ENCODE peak calls at places on chromosomes 16 and 17, in seven cellular contexts. One of them, this sample, is unnamed.

GRCh38 chr16:85994492-85995433 is 95.8 kb downstream of the IRF8 start:
- DNase-seq in mucosa of descending colon: no peak
- DNase-seq in SHP77: no peak
- DNase-seq in activated gamma-delta T cell treated with Interleukin-2 at 50 U/mL for 16 hours: no peak
- DNase-seq in K562: no peak
- DNase-seq in HFFc6: no peak
- DNase-seq in stimulated activated CD4-positive, alpha-beta T cell treated with anti-CD3 and anti-CD28 coated beads, Interleukin-2, amount 100 ng/mL, for 24 hours: no peak
- DNase-seq in this sample: no peak

GRCh38 chr16:75570351-75571104 is 4.3 kb downstream of the GABARAPL2 start:
- DNase-seq in mucosa of descending colon: no peak
- DNase-seq in SHP77: no peak
- DNase-seq in activated gamma-delta T cell treated with Interleukin-2 at 50 U/mL for 16 hours: no peak
- DNase-seq in K562: no peak
- DNase-seq in HFFc6: no peak
- DNase-seq in stimulated activated CD4-positive, alpha-beta T cell treated with anti-CD3 and anti-CD28 coated beads, Interleukin-2, amount 100 ng/mL, for 24 hours: no peak
- DNase-seq in this sample: no peak

GRCh38 chr17:57370051-57370581 is 113.8 kb downstream of the MSI2 start:
- DNase-seq in mucosa of descending colon: no peak
- DNase-seq in SHP77: no peak
- DNase-seq in activated gamma-delta T cell treated with Interleukin-2 at 50 U/mL for 16 hours: no peak
- DNase-seq in K562: peak
- DNase-seq in HFFc6: peak
- DNase-seq in stimulated activated CD4-positive, alpha-beta T cell treated with anti-CD3 and anti-CD28 coated beads, Interleukin-2, amount 100 ng/mL, for 24 hours: no peak
- DNase-seq in this sample: no peak

GRCh38 chr17:77143306-77143705 is 2.5 kb downstream of the SEC14L1 start:
- DNase-seq in mucosa of descending colon: no peak
- DNase-seq in SHP77: no peak
- DNase-seq in activated gamma-delta T cell treated with Interleukin-2 at 50 U/mL for 16 hours: no peak
- DNase-seq in K562: no peak
- DNase-seq in HFFc6: no peak
- DNase-seq in stimulated activated CD4-positive, alpha-beta T cell treated with anti-CD3 and anti-CD28 coated beads, Interleukin-2, amount 100 ng/mL, for 24 hours: no peak
- DNase-seq in this sample: no peak

GRCh38 chr17:29847527-29847931 is 82.5 kb downstream of the SSH2 start:
- DNase-seq in mucosa of descending colon: no peak
- DNase-seq in SHP77: no peak
- DNase-seq in activated gamma-delta T cell treated with Interleukin-2 at 50 U/mL for 16 hours: no peak
- DNase-seq in K562: peak
- DNase-seq in HFFc6: no peak
- DNase-seq in stimulated activated CD4-positive, alpha-beta T cell treated with anti-CD3 and anti-CD28 coated beads, Interleukin-2, amount 100 ng/mL, for 24 hours: no peak
- DNase-seq in this sample: no peak

GRCh38 chr16:54361813-54362212 is 75.2 kb upstream of the IRX3 start:
- DNase-seq in mucosa of descending colon: no peak
- DNase-seq in SHP77: no peak
- DNase-seq in activated gamma-delta T cell treated with Interleukin-2 at 50 U/mL for 16 hours: no peak
- DNase-seq in K562: no peak
- DNase-seq in HFFc6: no peak
- DNase-seq in stimulated activated CD4-positive, alpha-beta T cell treated with anti-CD3 and anti-CD28 coated beads, Interleukin-2, amount 100 ng/mL, for 24 hours: no peak
- DNase-seq in this sample: no peak

GRCh38 chr16:82878466-82878865 is 251.7 kb downstream of the CDH13 start:
- DNase-seq in mucosa of descending colon: no peak
- DNase-seq in SHP77: no peak
- DNase-seq in activated gamma-delta T cell treated with Interleukin-2 at 50 U/mL for 16 hours: no peak
- DNase-seq in K562: no peak
- DNase-seq in HFFc6: no peak
- DNase-seq in stimulated activated CD4-positive, alpha-beta T cell treated with anti-CD3 and anti-CD28 coated beads, Interleukin-2, amount 100 ng/mL, for 24 hours: no peak
- DNase-seq in this sample: no peak

GRCh38 chr16:89355686-89356085 is 134.7 kb downstream of the ANKRD11 start:
- DNase-seq in mucosa of descending colon: no peak
- DNase-seq in SHP77: no peak
- DNase-seq in activated gamma-delta T cell treated with Interleukin-2 at 50 U/mL for 16 hours: no peak
- DNase-seq in K562: no peak
- DNase-seq in HFFc6: no peak
- DNase-seq in stimulated activated CD4-positive, alpha-beta T cell treated with anti-CD3 and anti-CD28 coated beads, Interleukin-2, amount 100 ng/mL, for 24 hours: no peak
- DNase-seq in this sample: no peak

GRCh38 chr16:87161822-87162676 is 155.1 kb downstream of the C16orf95 start:
- DNase-seq in mucosa of descending colon: no peak
- DNase-seq in SHP77: no peak
- DNase-seq in activated gamma-delta T cell treated with Interleukin-2 at 50 U/mL for 16 hours: no peak
- DNase-seq in K562: no peak
- DNase-seq in HFFc6: no peak
- DNase-seq in stimulated activated CD4-positive, alpha-beta T cell treated with anti-CD3 and anti-CD28 coated beads, Interleukin-2, amount 100 ng/mL, for 24 hours: no peak
- DNase-seq in this sample: peak

GRCh38 chr16:57745768-57746167 is 10.2 kb downstream of the KATNB1 start:
- DNase-seq in mucosa of descending colon: no peak
- DNase-seq in SHP77: no peak
- DNase-seq in activated gamma-delta T cell treated with Interleukin-2 at 50 U/mL for 16 hours: no peak
- DNase-seq in K562: no peak
- DNase-seq in HFFc6: no peak
- DNase-seq in stimulated activated CD4-positive, alpha-beta T cell treated with anti-CD3 and anti-CD28 coated beads, Interleukin-2, amount 100 ng/mL, for 24 hours: no peak
- DNase-seq in this sample: no peak

GRCh38 chr17:74190807-74191206 is 12.7 kb upstream of the RPL38 start:
- DNase-seq in mucosa of descending colon: no peak
- DNase-seq in SHP77: no peak
- DNase-seq in activated gamma-delta T cell treated with Interleukin-2 at 50 U/mL for 16 hours: no peak
- DNase-seq in K562: no peak
- DNase-seq in HFFc6: no peak
- DNase-seq in stimulated activated CD4-positive, alpha-beta T cell treated with anti-CD3 and anti-CD28 coated beads, Interleukin-2, amount 100 ng/mL, for 24 hours: no peak
- DNase-seq in this sample: no peak

GRCh38 chr16:65101009-65101408 is 20.9 kb downstream of the CDH11 start:
- DNase-seq in mucosa of descending colon: no peak
- DNase-seq in SHP77: no peak
- DNase-seq in activated gamma-delta T cell treated with Interleukin-2 at 50 U/mL for 16 hours: no peak
- DNase-seq in K562: no peak
- DNase-seq in HFFc6: no peak
- DNase-seq in stimulated activated CD4-positive, alpha-beta T cell treated with anti-CD3 and anti-CD28 coated beads, Interleukin-2, amount 100 ng/mL, for 24 hours: no peak
- DNase-seq in this sample: no peak

GRCh38 chr17:77388384-77389306 is 247.9 kb downstream of the SEC14L1 start:
- DNase-seq in mucosa of descending colon: no peak
- DNase-seq in SHP77: no peak
- DNase-seq in activated gamma-delta T cell treated with Interleukin-2 at 50 U/mL for 16 hours: no peak
- DNase-seq in K562: no peak
- DNase-seq in HFFc6: no peak
- DNase-seq in stimulated activated CD4-positive, alpha-beta T cell treated with anti-CD3 and anti-CD28 coated beads, Interleukin-2, amount 100 ng/mL, for 24 hours: no peak
- DNase-seq in this sample: no peak

GRCh38 chr16:31542763-31543162 is 15.1 kb downstream of the AHSP start:
- DNase-seq in mucosa of descending colon: no peak
- DNase-seq in SHP77: no peak
- DNase-seq in activated gamma-delta T cell treated with Interleukin-2 at 50 U/mL for 16 hours: no peak
- DNase-seq in K562: no peak
- DNase-seq in HFFc6: no peak
- DNase-seq in stimulated activated CD4-positive, alpha-beta T cell treated with anti-CD3 and anti-CD28 coated beads, Interleukin-2, amount 100 ng/mL, for 24 hours: no peak
- DNase-seq in this sample: no peak

GRCh38 chr16:31093132-31093703 is 1.4 kb downstream of the VKORC1 start:
- DNase-seq in mucosa of descending colon: no peak
- DNase-seq in SHP77: peak
- DNase-seq in activated gamma-delta T cell treated with Interleukin-2 at 50 U/mL for 16 hours: no peak
- DNase-seq in K562: peak
- DNase-seq in HFFc6: peak
- DNase-seq in stimulated activated CD4-positive, alpha-beta T cell treated with anti-CD3 and anti-CD28 coated beads, Interleukin-2, amount 100 ng/mL, for 24 hours: no peak
- DNase-seq in this sample: peak

GRCh38 chr17:6786618-6787017 is 10.6 kb downstream of the FBXO39 start:
- DNase-seq in mucosa of descending colon: no peak
- DNase-seq in SHP77: no peak
- DNase-seq in activated gamma-delta T cell treated with Interleukin-2 at 50 U/mL for 16 hours: no peak
- DNase-seq in K562: no peak
- DNase-seq in HFFc6: peak
- DNase-seq in stimulated activated CD4-positive, alpha-beta T cell treated with anti-CD3 and anti-CD28 coated beads, Interleukin-2, amount 100 ng/mL, for 24 hours: no peak
- DNase-seq in this sample: no peak

GRCh38 chr16:13896543-13897182 is 23.3 kb upstream of the ERCC4 start:
- DNase-seq in mucosa of descending colon: no peak
- DNase-seq in SHP77: peak
- DNase-seq in activated gamma-delta T cell treated with Interleukin-2 at 50 U/mL for 16 hours: no peak
- DNase-seq in K562: peak
- DNase-seq in HFFc6: no peak
- DNase-seq in stimulated activated CD4-positive, alpha-beta T cell treated with anti-CD3 and anti-CD28 coated beads, Interleukin-2, amount 100 ng/mL, for 24 hours: no peak
- DNase-seq in this sample: no peak

GRCh38 chr16:23164736-23165135 is 15.5 kb upstream of the USP31 start:
- DNase-seq in mucosa of descending colon: no peak
- DNase-seq in SHP77: no peak
- DNase-seq in activated gamma-delta T cell treated with Interleukin-2 at 50 U/mL for 16 hours: no peak
- DNase-seq in K562: no peak
- DNase-seq in HFFc6: no peak
- DNase-seq in stimulated activated CD4-positive, alpha-beta T cell treated with anti-CD3 and anti-CD28 coated beads, Interleukin-2, amount 100 ng/mL, for 24 hours: no peak
- DNase-seq in this sample: no peak

GRCh38 chr16:72856797-72857196 is 191.1 kb downstream of the ZFHX3 start:
- DNase-seq in mucosa of descending colon: no peak
- DNase-seq in SHP77: peak
- DNase-seq in activated gamma-delta T cell treated with Interleukin-2 at 50 U/mL for 16 hours: no peak
- DNase-seq in K562: no peak
- DNase-seq in HFFc6: no peak
- DNase-seq in stimulated activated CD4-positive, alpha-beta T cell treated with anti-CD3 and anti-CD28 coated beads, Interleukin-2, amount 100 ng/mL, for 24 hours: no peak
- DNase-seq in this sample: peak

GRCh38 chr17:31680126-31680525 is 178.9 kb downstream of the COPRS start:
- DNase-seq in mucosa of descending colon: no peak
- DNase-seq in SHP77: no peak
- DNase-seq in activated gamma-delta T cell treated with Interleukin-2 at 50 U/mL for 16 hours: no peak
- DNase-seq in K562: no peak
- DNase-seq in HFFc6: no peak
- DNase-seq in stimulated activated CD4-positive, alpha-beta T cell treated with anti-CD3 and anti-CD28 coated beads, Interleukin-2, amount 100 ng/mL, for 24 hours: peak
- DNase-seq in this sample: peak

GRCh38 chr16:56041556-56042140 is 149.6 kb upstream of the GNAO1 start:
- DNase-seq in mucosa of descending colon: no peak
- DNase-seq in SHP77: peak
- DNase-seq in activated gamma-delta T cell treated with Interleukin-2 at 50 U/mL for 16 hours: peak
- DNase-seq in K562: peak
- DNase-seq in HFFc6: no peak
- DNase-seq in stimulated activated CD4-positive, alpha-beta T cell treated with anti-CD3 and anti-CD28 coated beads, Interleukin-2, amount 100 ng/mL, for 24 hours: peak
- DNase-seq in this sample: peak

GRCh38 chr17:78300962-78301820 is 58.7 kb downstream of the SOCS3 start:
- DNase-seq in mucosa of descending colon: no peak
- DNase-seq in SHP77: no peak
- DNase-seq in activated gamma-delta T cell treated with Interleukin-2 at 50 U/mL for 16 hours: no peak
- DNase-seq in K562: no peak
- DNase-seq in HFFc6: no peak
- DNase-seq in stimulated activated CD4-positive, alpha-beta T cell treated with anti-CD3 and anti-CD28 coated beads, Interleukin-2, amount 100 ng/mL, for 24 hours: no peak
- DNase-seq in this sample: peak

GRCh38 chr17:35146214-35146833 is 1.3 kb upstream of the UNC45B start:
- DNase-seq in mucosa of descending colon: no peak
- DNase-seq in SHP77: no peak
- DNase-seq in activated gamma-delta T cell treated with Interleukin-2 at 50 U/mL for 16 hours: no peak
- DNase-seq in K562: no peak
- DNase-seq in HFFc6: no peak
- DNase-seq in stimulated activated CD4-positive, alpha-beta T cell treated with anti-CD3 and anti-CD28 coated beads, Interleukin-2, amount 100 ng/mL, for 24 hours: no peak
- DNase-seq in this sample: no peak

GRCh38 chr16:69176033-69176780 is 10.8 kb upstream of the SNTB2 start:
- DNase-seq in mucosa of descending colon: no peak
- DNase-seq in SHP77: no peak
- DNase-seq in activated gamma-delta T cell treated with Interleukin-2 at 50 U/mL for 16 hours: no peak
- DNase-seq in K562: no peak
- DNase-seq in HFFc6: peak
- DNase-seq in stimulated activated CD4-positive, alpha-beta T cell treated with anti-CD3 and anti-CD28 coated beads, Interleukin-2, amount 100 ng/mL, for 24 hours: no peak
- DNase-seq in this sample: no peak

GRCh38 chr16:53511084-53511402 is 8.0 kb upstream of the AKTIP start:
- DNase-seq in mucosa of descending colon: no peak
- DNase-seq in SHP77: no peak
- DNase-seq in activated gamma-delta T cell treated with Interleukin-2 at 50 U/mL for 16 hours: no peak
- DNase-seq in K562: no peak
- DNase-seq in HFFc6: no peak
- DNase-seq in stimulated activated CD4-positive, alpha-beta T cell treated with anti-CD3 and anti-CD28 coated beads, Interleukin-2, amount 100 ng/mL, for 24 hours: no peak
- DNase-seq in this sample: no peak

GRCh38 chr17:42536372-42537155 is 523 bp downstream of the NAGLU start:
- DNase-seq in mucosa of descending colon: peak
- DNase-seq in SHP77: peak
- DNase-seq in activated gamma-delta T cell treated with Interleukin-2 at 50 U/mL for 16 hours: peak
- DNase-seq in K562: peak
- DNase-seq in HFFc6: peak
- DNase-seq in stimulated activated CD4-positive, alpha-beta T cell treated with anti-CD3 and anti-CD28 coated beads, Interleukin-2, amount 100 ng/mL, for 24 hours: peak
- DNase-seq in this sample: peak

GRCh38 chr17:56810286-56810781 is 23.4 kb downstream of the C17orf67 start:
- DNase-seq in mucosa of descending colon: no peak
- DNase-seq in SHP77: no peak
- DNase-seq in activated gamma-delta T cell treated with Interleukin-2 at 50 U/mL for 16 hours: no peak
- DNase-seq in K562: no peak
- DNase-seq in HFFc6: no peak
- DNase-seq in stimulated activated CD4-positive, alpha-beta T cell treated with anti-CD3 and anti-CD28 coated beads, Interleukin-2, amount 100 ng/mL, for 24 hours: no peak
- DNase-seq in this sample: no peak

GRCh38 chr17:59746849-59747445 is 39.5 kb downstream of the VMP1 start:
- DNase-seq in mucosa of descending colon: no peak
- DNase-seq in SHP77: peak
- DNase-seq in activated gamma-delta T cell treated with Interleukin-2 at 50 U/mL for 16 hours: no peak
- DNase-seq in K562: peak
- DNase-seq in HFFc6: peak
- DNase-seq in stimulated activated CD4-positive, alpha-beta T cell treated with anti-CD3 and anti-CD28 coated beads, Interleukin-2, amount 100 ng/mL, for 24 hours: no peak
- DNase-seq in this sample: no peak

GRCh38 chr17:31646642-31647041 is 212.4 kb downstream of the COPRS start:
- DNase-seq in mucosa of descending colon: no peak
- DNase-seq in SHP77: no peak
- DNase-seq in activated gamma-delta T cell treated with Interleukin-2 at 50 U/mL for 16 hours: no peak
- DNase-seq in K562: no peak
- DNase-seq in HFFc6: no peak
- DNase-seq in stimulated activated CD4-positive, alpha-beta T cell treated with anti-CD3 and anti-CD28 coated beads, Interleukin-2, amount 100 ng/mL, for 24 hours: no peak
- DNase-seq in this sample: no peak

GRCh38 chr16:66662445-66663194 is 33.9 kb downstream of the CMTM4 start:
- DNase-seq in mucosa of descending colon: no peak
- DNase-seq in SHP77: peak
- DNase-seq in activated gamma-delta T cell treated with Interleukin-2 at 50 U/mL for 16 hours: no peak
- DNase-seq in K562: peak
- DNase-seq in HFFc6: peak
- DNase-seq in stimulated activated CD4-positive, alpha-beta T cell treated with anti-CD3 and anti-CD28 coated beads, Interleukin-2, amount 100 ng/mL, for 24 hours: no peak
- DNase-seq in this sample: no peak

GRCh38 chr17:67160791-67161190 is 84.2 kb downstream of the HELZ start:
- DNase-seq in mucosa of descending colon: no peak
- DNase-seq in SHP77: no peak
- DNase-seq in activated gamma-delta T cell treated with Interleukin-2 at 50 U/mL for 16 hours: no peak
- DNase-seq in K562: no peak
- DNase-seq in HFFc6: no peak
- DNase-seq in stimulated activated CD4-positive, alpha-beta T cell treated with anti-CD3 and anti-CD28 coated beads, Interleukin-2, amount 100 ng/mL, for 24 hours: no peak
- DNase-seq in this sample: no peak

GRCh38 chr16:15653227-15653626 is 3.2 kb downstream of the NDE1 start:
- DNase-seq in mucosa of descending colon: no peak
- DNase-seq in SHP77: no peak
- DNase-seq in activated gamma-delta T cell treated with Interleukin-2 at 50 U/mL for 16 hours: no peak
- DNase-seq in K562: no peak
- DNase-seq in HFFc6: peak
- DNase-seq in stimulated activated CD4-positive, alpha-beta T cell treated with anti-CD3 and anti-CD28 coated beads, Interleukin-2, amount 100 ng/mL, for 24 hours: no peak
- DNase-seq in this sample: no peak

GRCh38 chr16:70638814-70639792 is 7.3 kb upstream of the IL34 start:
- DNase-seq in mucosa of descending colon: no peak
- DNase-seq in SHP77: peak
- DNase-seq in activated gamma-delta T cell treated with Interleukin-2 at 50 U/mL for 16 hours: no peak
- DNase-seq in K562: no peak
- DNase-seq in HFFc6: peak
- DNase-seq in stimulated activated CD4-positive, alpha-beta T cell treated with anti-CD3 and anti-CD28 coated beads, Interleukin-2, amount 100 ng/mL, for 24 hours: no peak
- DNase-seq in this sample: no peak

GRCh38 chr17:79495665-79496064 is 115.2 kb downstream of the RBFOX3 start:
- DNase-seq in mucosa of descending colon: no peak
- DNase-seq in SHP77: no peak
- DNase-seq in activated gamma-delta T cell treated with Interleukin-2 at 50 U/mL for 16 hours: no peak
- DNase-seq in K562: no peak
- DNase-seq in HFFc6: no peak
- DNase-seq in stimulated activated CD4-positive, alpha-beta T cell treated with anti-CD3 and anti-CD28 coated beads, Interleukin-2, amount 100 ng/mL, for 24 hours: no peak
- DNase-seq in this sample: no peak

GRCh38 chr17:1555618-1556471 is 6.7 kb downstream of the PITPNA start:
- DNase-seq in mucosa of descending colon: peak
- DNase-seq in SHP77: no peak
- DNase-seq in activated gamma-delta T cell treated with Interleukin-2 at 50 U/mL for 16 hours: no peak
- DNase-seq in K562: no peak
- DNase-seq in HFFc6: no peak
- DNase-seq in stimulated activated CD4-positive, alpha-beta T cell treated with anti-CD3 and anti-CD28 coated beads, Interleukin-2, amount 100 ng/mL, for 24 hours: no peak
- DNase-seq in this sample: no peak

This sample was measured in activated CD4-positive, alpha-beta memory T cell treated with anti-CD3 and anti-CD28 coated beads for 36 hours.